ENCODE peak calls at places on chromosomes 13 and 19, in ten cellular contexts. X is adrenal gland, U is GM23338, Q is omental fat pad, H is lower lobe of right lung, N is upper lobe of right lung, J is transverse colon, A is fibroblast of lung, P is A673, Z is SK-N-SH. W is an unnamed sample.

GRCh38 chr19:30161770-30162169 is 210.4 kb upstream of the ZNF536 start:
- DNase-seq in X (no peak), U (no peak), Q (no peak), H (no peak), N (no peak), J (no peak), A (no peak), P (no peak), Z (no peak), W (peak)

GRCh38 chr19:50551713-50552187 is 16.5 kb downstream of the LRRC4B start:
- DNase-seq in X (no peak), U (peak), Q (no peak), H (no peak), N (no peak), J (no peak), A (no peak), P (peak), Z (peak), W (no peak)

GRCh38 chr13:69618838-69619237 is 488.8 kb upstream of the ATXN8OS start:
- DNase-seq in X (no peak), U (no peak), Q (no peak), H (no peak), N (no peak), J (no peak), A (no peak), P (no peak), Z (no peak), W (no peak)

GRCh38 chr13:40983725-40984669 is 35.1 kb downstream of the ELF1 start:
- DNase-seq in X (no peak), U (no peak), Q (no peak), H (no peak), N (no peak), J (no peak), A (no peak), P (no peak), Z (no peak), W (no peak)

GRCh38 chr13:40781717-40782116 is 7.7 kb upstream of the SLC25A15 start:
- DNase-seq in X (no peak), U (no peak), Q (no peak), H (no peak), N (no peak), J (no peak), A (no peak), P (no peak), Z (no peak), W (no peak)

GRCh38 chr13:106003651-106004050 is 531.8 kb downstream of the EFNB2 start:
- DNase-seq in X (no peak), U (no peak), Q (no peak), H (no peak), N (no peak), J (no peak), A (no peak), P (no peak), Z (no peak), W (no peak)

GRCh38 chr19:12783226-12783848 is 7.9 kb upstream of the JUNB start:
- DNase-seq in X (peak), U (peak), Q (no peak), H (no peak), N (no peak), J (no peak), A (no peak), P (no peak), Z (no peak), W (no peak)

GRCh38 chr19:9566729-9567128 is 17.6 kb downstream of the ZNF121 start:
- DNase-seq in X (no peak), U (peak), Q (no peak), H (no peak), N (no peak), J (no peak), A (no peak), P (no peak), Z (no peak), W (no peak)

GRCh38 chr13:103140001-103140671 is 73.9 kb upstream of the SLC10A2 start:
- DNase-seq in X (peak), U (peak), Q (no peak), H (no peak), N (no peak), J (no peak), A (no peak), P (peak), Z (peak), W (no peak)

GRCh38 chr19:1226227-1226518 is 11.6 kb downstream of the CBARP start:
- DNase-seq in X (no peak), U (no peak), Q (no peak), H (no peak), N (no peak), J (no peak), A (no peak), P (no peak), Z (no peak), W (no peak)

GRCh38 chr13:94716016-94716415 is 3.7 kb upstream of the SOX21 start:
- DNase-seq in X (no peak), U (peak), Q (no peak), H (no peak), N (no peak), J (no peak), A (no peak), P (no peak), Z (no peak), W (no peak)
- TF ChIP-seq CTCF in X (no peak), U (peak), Q (no peak), H (no peak), N (no peak), J (no peak), A (peak), P (peak), Z (peak), W (peak)

DNA sequence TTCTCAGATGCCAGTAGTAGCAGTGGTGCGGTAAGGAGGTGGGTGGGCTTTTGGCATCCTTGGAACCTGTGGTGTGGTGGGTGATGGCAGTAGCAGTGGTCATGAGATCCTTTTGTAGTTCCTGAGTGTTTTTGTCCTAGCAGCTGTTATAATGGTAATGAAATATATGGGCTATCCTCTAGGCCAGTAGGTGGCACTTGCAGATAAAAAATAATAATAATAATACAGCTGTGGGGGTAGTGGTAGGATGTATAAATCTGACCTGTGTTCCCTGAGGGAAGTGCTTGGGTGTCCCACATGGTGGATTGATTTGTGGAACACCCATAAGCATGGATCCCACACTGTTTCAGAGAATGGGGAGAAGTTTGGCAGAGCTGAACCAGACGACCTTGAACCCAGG is 334.0 kb downstream of the SLITRK5 start:
- DNase-seq in X (no peak), U (no peak), Q (no peak), H (no peak), N (no peak), J (no peak), A (no peak), P (peak), Z (no peak), W (no peak)
- TF ChIP-seq CTCF in X (no peak), U (no peak), Q (no peak), H (no peak), N (peak), J (no peak), A (peak), P (peak), Z (no peak), W (peak)

DNA sequence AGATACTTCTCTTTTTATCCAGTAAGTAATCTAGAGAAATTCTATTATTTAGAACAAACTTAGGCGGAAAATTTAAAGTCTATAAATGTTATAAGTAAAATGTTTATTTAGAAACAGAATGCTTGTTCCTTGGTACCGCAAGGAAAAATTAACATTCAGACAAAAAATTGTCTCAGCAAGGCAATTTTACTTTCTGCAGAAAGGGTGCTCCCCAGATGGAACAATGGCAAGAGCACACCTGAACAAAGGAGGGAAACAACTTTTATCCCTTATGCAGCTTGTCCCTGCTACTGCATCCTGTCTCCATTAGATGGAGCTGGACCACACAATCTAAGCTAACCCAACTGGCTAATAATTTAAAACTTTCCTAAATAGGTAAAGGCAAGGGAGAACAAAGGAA is 6.5 kb upstream of the ZNF708 start:
- DNase-seq in X (no peak), U (no peak), Q (no peak), H (no peak), N (no peak), J (no peak), A (no peak), P (no peak), Z (no peak), W (no peak)
- TF ChIP-seq CTCF in X (no peak), U (no peak), Q (no peak), H (no peak), N (no peak), J (no peak), A (no peak), P (no peak), Z (no peak), W (peak)

DNA sequence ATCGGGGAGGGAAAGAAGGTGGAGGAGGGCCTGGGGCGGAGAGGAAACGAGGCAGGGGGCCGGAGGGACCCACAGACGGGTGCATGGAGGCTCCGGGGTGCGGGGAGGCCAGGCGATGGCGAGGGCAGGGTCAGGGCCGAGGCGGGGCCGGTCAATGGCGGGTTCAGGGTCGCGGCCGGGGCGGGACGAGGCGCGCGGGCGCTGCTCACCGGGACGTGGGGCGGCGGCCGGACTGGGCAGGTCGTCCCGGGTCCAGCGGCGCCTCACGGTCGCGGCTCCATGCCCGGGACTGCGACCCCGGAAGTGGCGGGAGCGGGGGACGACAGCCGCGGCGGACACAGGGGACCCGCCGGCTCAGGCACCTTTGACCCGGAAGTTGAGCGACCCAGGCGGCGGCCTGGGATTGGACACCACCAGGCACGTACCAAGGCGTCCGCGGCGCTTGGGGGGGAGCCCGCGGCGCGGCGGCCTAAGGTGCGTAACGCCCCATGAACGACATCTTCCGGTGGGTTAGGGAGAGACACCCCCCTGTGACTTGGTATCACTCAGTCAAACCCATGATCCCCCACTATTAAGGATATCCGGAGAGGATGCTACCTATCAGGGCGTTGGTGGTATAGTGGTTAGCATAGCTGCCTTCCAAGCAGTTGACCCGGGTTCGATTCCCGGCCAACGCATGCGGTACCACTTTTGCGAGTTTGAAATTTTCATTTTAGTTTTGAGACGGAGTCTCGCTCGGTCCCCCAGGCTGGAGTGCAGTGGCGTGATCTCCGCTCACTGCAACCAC is at the start of gene DPP9:
- DNase-seq in X (peak), U (peak), Q (peak), H (peak), N (peak), J (peak), A (peak), P (peak), Z (peak), W (no peak)
- TF ChIP-seq CTCF in X (peak), U (no peak), Q (no peak), H (peak), N (peak), J (peak), A (peak), P (no peak), Z (no peak), W (peak)

GRCh38 chr13:53338760-53339159 is 310.1 kb downstream of the OLFM4 start:
- DNase-seq in X (no peak), U (no peak), Q (no peak), H (no peak), N (no peak), J (no peak), A (no peak), P (no peak), Z (no peak), W (no peak)
- TF ChIP-seq CTCF in X (no peak), U (peak), Q (no peak), H (no peak), N (no peak), J (no peak), A (no peak), P (peak), Z (no peak), W (no peak)

DNA sequence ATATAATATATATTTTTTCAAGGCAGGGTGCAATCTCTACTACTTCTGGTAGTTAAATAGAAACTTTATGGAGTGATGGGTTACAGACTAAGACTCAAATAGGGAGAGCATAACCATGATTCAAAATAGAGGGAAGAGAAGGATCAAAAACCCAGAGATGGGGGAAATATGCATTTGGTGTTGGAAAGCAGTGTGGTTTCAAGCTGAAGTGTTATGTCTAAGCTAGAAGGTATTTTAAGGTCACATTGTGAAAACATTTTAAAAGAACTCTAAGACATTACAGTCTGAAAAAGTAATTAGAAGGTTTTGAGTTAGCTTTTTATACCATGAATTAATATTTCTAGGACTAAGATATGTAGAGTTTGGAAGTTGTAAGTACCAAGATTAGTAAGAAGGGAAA is 2741.4 kb downstream of the PCDH9 start:
- DNase-seq in X (no peak), U (no peak), Q (no peak), H (no peak), N (no peak), J (no peak), A (peak), P (no peak), Z (no peak), W (no peak)
- TF ChIP-seq CTCF in X (no peak), U (no peak), Q (no peak), H (no peak), N (no peak), J (no peak), A (no peak), P (no peak), Z (no peak), W (no peak)

GRCh38 chr13:28657784-28658538 is 969 bp upstream of the POMP start:
- DNase-seq in X (no peak), U (no peak), Q (no peak), H (no peak), N (no peak), J (no peak), A (peak), P (peak), Z (peak), W (no peak)

GRCh38 chr13:28655566-28655965 is 3.4 kb upstream of the POMP start:
- DNase-seq in X (no peak), U (no peak), Q (no peak), H (no peak), N (no peak), J (no peak), A (peak), P (no peak), Z (no peak), W (no peak)

GRCh38 chr13:28658539-28658795 is 463 bp upstream of the POMP start:
- DNase-seq in X (no peak), U (no peak), Q (no peak), H (no peak), N (no peak), J (no peak), A (no peak), P (no peak), Z (peak), W (no peak)

GRCh38 chr13:28659611-28659970 is 661 bp downstream of the POMP start:
- DNase-seq in X (no peak), U (no peak), Q (no peak), H (no peak), N (no peak), J (no peak), A (peak), P (no peak), Z (no peak), W (no peak)

GRCh38 chr13:28658796-28659610 is at the start of gene POMP:
- DNase-seq in X (peak), U (peak), Q (peak), H (peak), N (peak), J (peak), A (peak), P (peak), Z (peak), W (peak)
- TF ChIP-seq CTCF in X (no peak), U (no peak), Q (no peak), H (no peak), N (no peak), J (no peak), A (no peak), P (no peak), Z (no peak), W (no peak)

DNA sequence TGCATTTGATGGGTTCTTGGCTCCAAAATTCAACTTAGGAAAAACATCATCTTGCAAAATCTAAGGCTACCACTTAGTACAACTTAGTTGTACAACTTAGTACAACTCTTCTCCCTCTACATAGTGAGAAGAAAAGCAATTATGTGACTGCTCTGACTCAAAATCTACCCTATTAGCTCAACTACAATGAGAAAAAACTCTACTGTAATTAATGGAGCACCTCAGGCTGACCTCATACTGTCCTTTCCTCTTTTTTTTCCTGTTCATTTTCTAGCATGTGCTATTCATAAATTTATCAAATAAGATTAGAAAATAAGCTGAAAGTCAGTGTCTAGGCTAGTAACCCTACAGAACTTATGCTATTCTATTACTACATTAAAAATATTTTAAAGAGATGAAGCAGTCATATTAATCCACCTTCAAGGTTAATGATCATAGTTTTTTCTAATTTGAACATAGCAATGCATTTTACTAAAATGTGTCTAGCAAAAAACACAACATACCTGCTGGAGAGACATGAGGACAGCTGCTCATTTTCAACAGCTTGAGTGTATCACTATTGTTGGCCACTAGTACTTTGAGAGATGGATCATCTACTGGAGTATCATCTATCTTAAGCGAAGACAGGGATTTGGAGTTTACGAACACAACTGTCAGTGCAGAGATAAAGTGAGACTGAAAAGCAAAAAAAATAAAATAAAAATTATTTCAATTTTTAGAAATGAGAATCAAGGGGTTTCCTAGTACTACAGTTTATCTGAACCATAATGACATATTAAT is 11.9 kb downstream of the FBXL3 start:
- DNase-seq in X (no peak), U (no peak), Q (no peak), H (no peak), N (no peak), J (no peak), A (no peak), P (no peak), Z (no peak), W (no peak)
- TF ChIP-seq CTCF in X (no peak), U (no peak), Q (no peak), H (no peak), N (no peak), J (no peak), A (no peak), P (no peak), Z (no peak), W (no peak)

GRCh38 chr13:110135977-110136597 is 170.9 kb downstream of the COL4A1 start:
- DNase-seq in X (no peak), U (no peak), Q (no peak), H (no peak), N (no peak), J (no peak), A (no peak), P (no peak), Z (no peak), W (no peak)

GRCh38 chr13:110138700-110139036 is 168.3 kb downstream of the COL4A1 start:
- DNase-seq in X (no peak), U (no peak), Q (no peak), H (no peak), N (no peak), J (no peak), A (no peak), P (no peak), Z (peak), W (no peak)

GRCh38 chr13:110136660-110137585 is 170.0 kb downstream of the COL4A1 start:
- DNase-seq in X (no peak), U (peak), Q (no peak), H (no peak), N (no peak), J (no peak), A (no peak), P (peak), Z (no peak), W (no peak)

GRCh38 chr13:110138009-110138699 is 168.8 kb downstream of the COL4A1 start:
- DNase-seq in X (peak), U (peak), Q (peak), H (peak), N (peak), J (peak), A (peak), P (peak), Z (peak), W (no peak)

GRCh38 chr13:110137677-110138008 is 169.3 kb downstream of the COL4A1 start:
- DNase-seq in X (peak), U (no peak), Q (no peak), H (peak), N (no peak), J (peak), A (no peak), P (peak), Z (peak), W (no peak)
- TF ChIP-seq CTCF in X (no peak), U (peak), Q (no peak), H (peak), N (peak), J (peak), A (peak), P (peak), Z (peak), W (peak)